ENCODE peak calls at places on chromosomes 4 and X, in four cellular contexts. L, O, N and W are unnamed samples.

GRCh38 chr4:13403833-13404232 is 80.3 kb downstream of the RAB28 start:
- DNase-seq in L (no peak), O (no peak), N (no peak), W (no peak)

GRCh38 chr4:177907736-177908424 is 465.6 kb upstream of the AGA start:
- DNase-seq in L (no peak), O (no peak), N (no peak), W (no peak)

GRCh38 chr4:137524642-137525384 is 7.5 kb downstream of the PCDH18 start:
- DNase-seq in L (no peak), O (no peak), N (no peak), W (no peak)

GRCh38 chrX:9055354-9055753 is 21.4 kb upstream of the FAM9B start:
- DNase-seq in L (no peak), O (no peak), N (no peak), W (no peak)

GRCh38 chrX:13000311-13000811 is 25.5 kb downstream of the TMSB4X start:
- DNase-seq in L (no peak), O (no peak), N (no peak), W (no peak)

GRCh38 chr4:184755278-184755677 is 21.4 kb upstream of the CENPU start:
- DNase-seq in L (no peak), O (no peak), N (no peak), W (no peak)

GRCh38 chrX:149540133-149540620 is 635 bp upstream of the EOLA1 start:
- DNase-seq in L (peak), O (peak), N (peak), W (peak)

GRCh38 chr4:9812530-9813340 is 31.3 kb downstream of the DRD5 start:
- DNase-seq in L (no peak), O (no peak), N (no peak), W (no peak)

GRCh38 chr4:22385615-22386014 is 130.3 kb downstream of the ADGRA3 start:
- DNase-seq in L (peak), O (no peak), N (no peak), W (no peak)

GRCh38 chr4:30605616-30606015 is 114.6 kb upstream of the PCDH7 start:
- DNase-seq in L (peak), O (no peak), N (no peak), W (no peak)

GRCh38 chr4:2071912-2072867 is 13.1 kb downstream of the NAT8L start:
- DNase-seq in L (no peak), O (peak), N (peak), W (no peak)

GRCh38 chr4:105622269-105622668 is 69.8 kb downstream of the ARHGEF38 start:
- DNase-seq in L (no peak), O (no peak), N (no peak), W (no peak)

GRCh38 chrX:49846004-49846403 is 16.9 kb downstream of the PAGE4 start:
- DNase-seq in L (no peak), O (no peak), N (no peak), W (no peak)

GRCh38 chrX:150036181-150036580 is 97.9 kb upstream of the EOLA2 start:
- DNase-seq in L (peak), O (no peak), N (no peak), W (no peak)

GRCh38 chr4:4534515-4535145 is 7.2 kb downstream of the STX18 start:
- DNase-seq in L (no peak), O (no peak), N (no peak), W (no peak)

GRCh38 chr4:3073158-3074077 is 920 bp downstream of the HTT-AS start:
- DNase-seq in L (no peak), O (peak), N (peak), W (peak)

GRCh38 chr4:54091637-54092404 is 8.1 kb upstream of the GSX2 start:
- DNase-seq in L (peak), O (peak), N (peak), W (peak)

GRCh38 chrX:826026-826425 is 195.4 kb downstream of the SHOX start:
- DNase-seq in L (no peak), O (no peak), N (no peak), W (no peak)

GRCh38 chr4:140162596-140162995 is 8.6 kb upstream of the MAML3 start:
- DNase-seq in L (no peak), O (no peak), N (no peak), W (no peak)

GRCh38 chr4:137253949-137254348 is 278.3 kb downstream of the PCDH18 start:
- DNase-seq in L (no peak), O (no peak), N (no peak), W (no peak)

GRCh38 chrX:103758555-103758954 is 18.1 kb upstream of the PLP1 start:
- DNase-seq in L (no peak), O (no peak), N (no peak), W (no peak)

GRCh38 chr4:111027526-111027925 is 404.6 kb upstream of the PITX2 start:
- DNase-seq in L (no peak), O (no peak), N (no peak), W (no peak)

GRCh38 chr4:71189471-71189870 is 149.3 kb upstream of the SLC4A4 start:
- DNase-seq in L (no peak), O (no peak), N (no peak), W (no peak)

GRCh38 chr4:121070274-121070673 is 2.1 kb downstream of the NDNF start:
- DNase-seq in L (no peak), O (no peak), N (no peak), W (no peak)

GRCh38 chr4:106414366-106414765 is 45.8 kb upstream of the GIMD1 start:
- DNase-seq in L (no peak), O (no peak), N (no peak), W (no peak)

GRCh38 chr4:141304346-141304745 is 83.7 kb downstream of the ZNF330 start:
- DNase-seq in L (no peak), O (no peak), N (no peak), W (no peak)

GRCh38 chr4:61350932-61351331 is 150.8 kb downstream of the ADGRL3 start:
- DNase-seq in L (no peak), O (no peak), N (no peak), W (no peak)

GRCh38 chr4:72951628-72952027 is 117.9 kb downstream of the COX18 start:
- DNase-seq in L (no peak), O (no peak), N (no peak), W (no peak)

GRCh38 chrX:56498756-56499155 is 64.7 kb upstream of the UBQLN2 start:
- DNase-seq in L (no peak), O (no peak), N (no peak), W (no peak)

GRCh38 chrX:46573331-46573895 is at the start of gene CHST7:
- DNase-seq in L (peak), O (peak), N (peak), W (peak)

GRCh38 chrX:109270580-109271484 is 211.1 kb downstream of the GUCY2F start:
- DNase-seq in L (peak), O (no peak), N (no peak), W (peak)